ENCODE peak calls at places on chromosomes 3 and 15, in five cellular contexts. U, O, Q, P and L are unnamed samples.

GRCh38 chr15:82021992-82022391 is 23.8 kb downstream of the MEX3B start:
- DNase-seq in U (no peak), O (peak), Q (no peak), P (no peak), L (no peak)

GRCh38 chr3:56314842-56315241 is 153.4 kb downstream of the ERC2 start:
- DNase-seq in U (no peak), O (peak), Q (peak), P (no peak), L (peak)

GRCh38 chr3:194508486-194509449 is 22.0 kb upstream of the ATP13A3 start:
- DNase-seq in U (no peak), O (no peak), Q (no peak), P (no peak), L (no peak)

GRCh38 chr3:134952372-134952771 is 157.3 kb downstream of the EPHB1 start:
- DNase-seq in U (no peak), O (no peak), Q (no peak), P (no peak), L (no peak)

GRCh38 chr3:189664311-189664710 is 33.1 kb downstream of the TP63 start:
- DNase-seq in U (no peak), O (peak), Q (peak), P (no peak), L (peak)

GRCh38 chr15:58678683-58679082 is 70.8 kb downstream of the ADAM10 start:
- DNase-seq in U (no peak), O (peak), Q (no peak), P (no peak), L (no peak)

GRCh38 chr3:22377421-22377820 is 626.4 kb upstream of the ZNF385D start:
- DNase-seq in U (no peak), O (peak), Q (no peak), P (no peak), L (peak)

GRCh38 chr3:42702066-42702951 is at the start of gene HHATL:
- DNase-seq in U (peak), O (no peak), Q (no peak), P (no peak), L (no peak)

GRCh38 chr15:28021281-28022039 is 77.7 kb downstream of the OCA2 start:
- DNase-seq in U (peak), O (peak), Q (peak), P (peak), L (no peak)

GRCh38 chr3:26622634-26623408 is at the start of gene LRRC3B:
- DNase-seq in U (peak), O (no peak), Q (no peak), P (no peak), L (peak)

GRCh38 chr3:29720660-29721059 is 439.8 kb downstream of the RBMS3 start:
- DNase-seq in U (no peak), O (no peak), Q (no peak), P (no peak), L (no peak)

GRCh38 chr3:126034481-126035361 is 49.2 kb downstream of the SLC41A3 start:
- DNase-seq in U (no peak), O (peak), Q (no peak), P (no peak), L (no peak)

GRCh38 chr15:99732268-99732641 is 982 bp downstream of the LYSMD4 start:
- DNase-seq in U (no peak), O (peak), Q (peak), P (no peak), L (peak)

GRCh38 chr15:57915827-57916531 is 149.5 kb downstream of the ALDH1A2 start:
- DNase-seq in U (peak), O (no peak), Q (no peak), P (no peak), L (no peak)

GRCh38 chr3:62103531-62103930 is 269.8 kb downstream of the FEZF2 start:
- DNase-seq in U (no peak), O (no peak), Q (no peak), P (no peak), L (no peak)

GRCh38 chr3:194141415-194142155 is 5.6 kb downstream of the HES1 start:
- DNase-seq in U (peak), O (peak), Q (peak), P (peak), L (peak)